ENCODE peak calls at places on chromosomes 7 and 10, in five cellular contexts. Y, L, D, C and T are unnamed samples.

GRCh38 chr7:44433255-44434022 is 57.0 kb downstream of the NUDCD3 start:
- DNase-seq in Y (no peak), L (no peak), D (no peak), C (no peak), T (no peak)

GRCh38 chr10:76298329-76298728 is 866.9 kb downstream of the LRMDA start:
- DNase-seq in Y (no peak), L (no peak), D (no peak), C (no peak), T (no peak)

GRCh38 chr10:98331888-98332287 is 63.9 kb upstream of the LOXL4 start:
- DNase-seq in Y (peak; percentile 22), L (peak; percentile 83), D (no peak), C (no peak), T (no peak)

GRCh38 chr10:119543814-119544642 is 1.5 kb upstream of the RGS10 start:
- DNase-seq in Y (peak; percentile 51), L (peak; percentile 63), D (no peak), C (no peak), T (no peak)

GRCh38 chr7:129650056-129650758 is 38.7 kb downstream of the NRF1 start:
- DNase-seq in Y (no peak), L (no peak), D (no peak), C (no peak), T (no peak)

GRCh38 chr10:75417522-75417927 is 13.9 kb upstream of the LRMDA start:
- DNase-seq in Y (no peak), L (peak; percentile 87), D (no peak), C (no peak), T (no peak)

GRCh38 chr10:21183025-21183424 is 285.9 kb upstream of the NEBL start:
- DNase-seq in Y (peak; percentile 55), L (no peak), D (no peak), C (no peak), T (no peak)

GRCh38 chr7:96723622-96724021 is 14.0 kb upstream of the SEM1 start:
- DNase-seq in Y (peak; percentile 47), L (peak; percentile 46), D (peak; percentile 5), C (no peak), T (no peak)

GRCh38 chr7:101231644-101232043 is 6.0 kb downstream of the CLDN15 start:
- DNase-seq in Y (no peak), L (no peak), D (no peak), C (no peak), T (no peak)

GRCh38 chr7:155257482-155258232 is 40.0 kb upstream of the INSIG1 start:
- DNase-seq in Y (peak; percentile 97), L (no peak), D (peak; percentile 43), C (no peak), T (peak; percentile 70)

GRCh38 chr10:810351-810846 is 120.9 kb upstream of the DIP2C start:
- DNase-seq in Y (peak; percentile 38), L (peak; percentile 70), D (peak; percentile 40), C (no peak), T (no peak)